ENCODE peak calls at places on chromosomes 12 and 14, in seven cellular contexts. One of them, this sample, is unnamed.

GRCh38 chr12:113232787-113233585 is 11.7 kb downstream of the TPCN1 start:
- DNase-seq in amniotic stem cell: no peak
- DNase-seq in right cardiac atrium: peak; percentile 77
- DNase-seq in HCT116: no peak
- DNase-seq in posterior cingulate gyrus: peak; percentile 81
- DNase-seq in T-helper 2 cell: peak; percentile 60
- DNase-seq in NCI-H1105: peak; percentile 93
- DNase-seq in this sample: no peak

GRCh38 chr12:6952860-6953416 is 1.8 kb downstream of the PTPN6 start:
- DNase-seq in HCT116: no peak
- DNase-seq in T-helper 2 cell: no peak
- DNase-seq in right cardiac atrium: no peak
- DNase-seq in NCI-H1105: no peak
- DNase-seq in posterior cingulate gyrus: peak; percentile 37
- DNase-seq in amniotic stem cell: no peak
- DNase-seq in this sample: no peak

GRCh38 chr14:90518941-90519256 is 122.1 kb downstream of the CALM1 start:
- DNase-seq in posterior cingulate gyrus: peak; percentile 50
- DNase-seq in T-helper 2 cell: peak; percentile 38
- DNase-seq in right cardiac atrium: peak; percentile 58
- DNase-seq in NCI-H1105: no peak
- DNase-seq in HCT116: peak; percentile 37
- DNase-seq in amniotic stem cell: no peak
- DNase-seq in this sample: peak; percentile 56

GRCh38 chr12:52696588-52696987 is 6.7 kb downstream of the KRT77 start:
- DNase-seq in posterior cingulate gyrus: no peak
- DNase-seq in HCT116: no peak
- DNase-seq in right cardiac atrium: no peak
- DNase-seq in NCI-H1105: no peak
- DNase-seq in amniotic stem cell: no peak
- DNase-seq in T-helper 2 cell: no peak
- DNase-seq in this sample: no peak

GRCh38 chr14:20454359-20454644 is 310 bp downstream of the OSGEP start:
- DNase-seq in T-helper 2 cell: peak; percentile 87
- DNase-seq in NCI-H1105: peak; percentile 83
- DNase-seq in amniotic stem cell: peak; percentile 87
- DNase-seq in posterior cingulate gyrus: peak; percentile 91
- DNase-seq in HCT116: peak; percentile 89
- DNase-seq in right cardiac atrium: no peak
- DNase-seq in this sample: peak; percentile 86

GRCh38 chr12:21428241-21428640 is 9.2 kb upstream of the PYROXD1 start:
- DNase-seq in posterior cingulate gyrus: no peak
- DNase-seq in amniotic stem cell: no peak
- DNase-seq in HCT116: no peak
- DNase-seq in T-helper 2 cell: no peak
- DNase-seq in right cardiac atrium: no peak
- DNase-seq in NCI-H1105: no peak
- DNase-seq in this sample: no peak

GRCh38 chr14:24406416-24406815 is 7.6 kb downstream of the NYNRIN start:
- DNase-seq in right cardiac atrium: no peak
- DNase-seq in HCT116: no peak
- DNase-seq in amniotic stem cell: no peak
- DNase-seq in T-helper 2 cell: no peak
- DNase-seq in posterior cingulate gyrus: no peak
- DNase-seq in NCI-H1105: no peak
- DNase-seq in this sample: no peak

GRCh38 chr14:74945852-74946658 is 9.3 kb downstream of the PGF start:
- DNase-seq in T-helper 2 cell: peak; percentile 54
- DNase-seq in HCT116: peak; percentile 39
- DNase-seq in right cardiac atrium: peak; percentile 88
- DNase-seq in amniotic stem cell: peak; percentile 44
- DNase-seq in NCI-H1105: peak; percentile 47
- DNase-seq in posterior cingulate gyrus: peak; percentile 88
- DNase-seq in this sample: peak; percentile 78

GRCh38 chr12:127531561-127531960 is 735.4 kb upstream of the TMEM132C start:
- DNase-seq in posterior cingulate gyrus: no peak
- DNase-seq in amniotic stem cell: no peak
- DNase-seq in T-helper 2 cell: no peak
- DNase-seq in NCI-H1105: no peak
- DNase-seq in HCT116: no peak
- DNase-seq in right cardiac atrium: no peak
- DNase-seq in this sample: no peak

GRCh38 chr12:5022465-5023061 is 21.1 kb upstream of the KCNA5 start:
- DNase-seq in NCI-H1105: peak; percentile 44
- DNase-seq in amniotic stem cell: no peak
- DNase-seq in HCT116: peak; percentile 29
- DNase-seq in T-helper 2 cell: no peak
- DNase-seq in posterior cingulate gyrus: no peak
- DNase-seq in right cardiac atrium: peak; percentile 73
- DNase-seq in this sample: peak; percentile 30

GRCh38 chr12:116389990-116390655 is 112.6 kb upstream of the MED13L start:
- DNase-seq in HCT116: peak; percentile 31
- DNase-seq in amniotic stem cell: peak; percentile 85
- DNase-seq in right cardiac atrium: no peak
- DNase-seq in posterior cingulate gyrus: no peak
- DNase-seq in T-helper 2 cell: no peak
- DNase-seq in NCI-H1105: no peak
- DNase-seq in this sample: no peak

GRCh38 chr14:96978525-96979272 is 181.5 kb downstream of the VRK1 start:
- DNase-seq in amniotic stem cell: no peak
- DNase-seq in posterior cingulate gyrus: no peak
- DNase-seq in NCI-H1105: peak; percentile 68
- DNase-seq in HCT116: no peak
- DNase-seq in right cardiac atrium: no peak
- DNase-seq in T-helper 2 cell: no peak
- DNase-seq in this sample: no peak

GRCh38 chr14:74825008-74825407 is 50.9 kb downstream of the PROX2 start:
- DNase-seq in HCT116: no peak
- DNase-seq in T-helper 2 cell: no peak
- DNase-seq in right cardiac atrium: no peak
- DNase-seq in NCI-H1105: no peak
- DNase-seq in posterior cingulate gyrus: no peak
- DNase-seq in amniotic stem cell: peak; percentile 34
- DNase-seq in this sample: no peak

GRCh38 chr14:88613552-88614010 is 50.7 kb downstream of the ZC3H14 start:
- DNase-seq in amniotic stem cell: no peak
- DNase-seq in right cardiac atrium: no peak
- DNase-seq in HCT116: no peak
- DNase-seq in posterior cingulate gyrus: no peak
- DNase-seq in NCI-H1105: no peak
- DNase-seq in T-helper 2 cell: no peak
- DNase-seq in this sample: no peak

GRCh38 chr14:23653046-23653445 is 16.9 kb downstream of the DHRS2 start:
- DNase-seq in right cardiac atrium: no peak
- DNase-seq in T-helper 2 cell: no peak
- DNase-seq in HCT116: no peak
- DNase-seq in posterior cingulate gyrus: no peak
- DNase-seq in amniotic stem cell: no peak
- DNase-seq in NCI-H1105: no peak
- DNase-seq in this sample: no peak